ENCODE peak calls at places on chromosomes 11 and 22, in six cellular contexts. J, Z, D, R, M and F are unnamed samples.

GRCh38 chr11:64672875-64673274 is 50.1 kb downstream of the NRXN2 start:
- DNase-seq in R (no peak), Z (no peak), D (no peak), M (no peak), J (no peak), F (no peak)

GRCh38 chr11:10666976-10667892 is 26.3 kb downstream of the IRAG1 start:
- DNase-seq in M (peak), J (no peak), Z (no peak), R (no peak), D (no peak), F (no peak)

GRCh38 chr11:77819411-77819920 is 1.1 kb downstream of the RSF1 start:
- DNase-seq in M (peak), R (peak), D (peak), J (peak), Z (peak), F (peak)

GRCh38 chr22:23256986-23257888 is 76.9 kb downstream of the BCR start:
- DNase-seq in R (peak), J (no peak), Z (no peak), M (no peak), D (no peak), F (no peak)

GRCh38 chr11:118136826-118137225 is 15.8 kb downstream of the SCN4B start:
- DNase-seq in J (no peak), D (peak), Z (no peak), R (no peak), M (no peak), F (no peak)

GRCh38 chr11:4134844-4135243 is 40.2 kb downstream of the RRM1 start:
- DNase-seq in R (no peak), J (no peak), M (no peak), D (no peak), Z (no peak), F (no peak)

GRCh38 chr11:63814383-63814736 is 1.1 kb downstream of the SPINDOC start:
- DNase-seq in J (no peak), R (no peak), D (no peak), Z (no peak), M (no peak), F (no peak)

GRCh38 chr11:106473089-106473722 is 395.7 kb downstream of the AASDHPPT start:
- DNase-seq in D (no peak), R (no peak), Z (no peak), J (no peak), M (no peak), F (no peak)

GRCh38 chr11:121467965-121468364 is 15.2 kb upstream of the SORL1-AS1 start:
- DNase-seq in M (no peak), D (no peak), J (no peak), Z (peak), R (no peak), F (peak)

GRCh38 chr11:107836811-107837210 is 21.8 kb downstream of the SLC35F2 start:
- DNase-seq in J (no peak), M (no peak), D (no peak), Z (no peak), R (no peak), F (no peak)

GRCh38 chr11:15969281-15969680 is 387.1 kb downstream of the SOX6 start:
- DNase-seq in D (no peak), Z (no peak), R (no peak), M (peak), J (no peak), F (peak)

GRCh38 chr11:105579111-105579510 is 30.8 kb upstream of the GRIA4 start:
- DNase-seq in D (no peak), M (no peak), J (no peak), R (no peak), Z (no peak), F (no peak)

GRCh38 chr11:10459029-10459970 is 4.2 kb downstream of the AMPD3 start:
- DNase-seq in D (no peak), Z (no peak), J (no peak), M (no peak), R (no peak), F (peak)

GRCh38 chr11:27557223-27557622 is 50.7 kb upstream of the LIN7C start:
- DNase-seq in M (peak), D (no peak), J (no peak), Z (no peak), R (no peak), F (no peak)

GRCh38 chr22:45548991-45549736 is 46.5 kb downstream of the FBLN1 start:
- DNase-seq in M (no peak), Z (no peak), R (peak), J (no peak), D (no peak), F (no peak)

GRCh38 chr22:46641829-46642266 is 21.7 kb downstream of the GRAMD4 start:
- DNase-seq in M (peak), D (no peak), R (no peak), Z (no peak), J (no peak), F (no peak)

GRCh38 chr11:32586576-32587190 is 3.1 kb downstream of the EIF3M start:
- DNase-seq in J (no peak), Z (no peak), M (no peak), D (no peak), R (no peak), F (no peak)

GRCh38 chr22:41842996-41843970 is 10.4 kb downstream of the SREBF2 start:
- DNase-seq in M (no peak), J (no peak), R (no peak), D (no peak), Z (no peak), F (no peak)

GRCh38 chr11:3169952-3170755 is 5.0 kb upstream of the OSBPL5 start:
- DNase-seq in M (no peak), R (peak), J (no peak), Z (no peak), D (peak), F (no peak)

GRCh38 chr11:72430743-72431570 is 3.4 kb downstream of the CLPB start:
- DNase-seq in R (no peak), Z (no peak), J (no peak), M (no peak), D (no peak), F (peak)

GRCh38 chr11:110430267-110431211 is 791 bp downstream of the FDX1 start:
- DNase-seq in R (peak), J (no peak), Z (no peak), M (no peak), D (peak), F (peak)

GRCh38 chr11:67256477-67256876 is 9.8 kb upstream of the GRK2 start:
- DNase-seq in J (no peak), Z (no peak), R (no peak), M (no peak), D (no peak), F (no peak)

GRCh38 chr11:62358273-62358672 is 21.0 kb downstream of the ASRGL1 start:
- DNase-seq in D (no peak), Z (no peak), R (no peak), J (no peak), M (no peak), F (no peak)

GRCh38 chr11:63622318-63622717 is 8.1 kb upstream of the PLAAT3 start:
- DNase-seq in J (no peak), Z (peak), R (no peak), D (no peak), M (no peak), F (no peak)